ENCODE peak calls at places on chromosomes 1 and 21, in six cellular contexts. A is astrocyte of the cerebellum, N is GM13977, J is Calu3, V is stomach, I is lung. M is an unnamed sample.

GRCh38 chr1:112862753-112863426 is 93.1 kb downstream of the SLC16A1 start:
- DNase-seq in A (no peak), N (no peak), J (no peak), V (no peak), I (no peak), M (no peak)

GRCh38 chr1:28886731-28887417 is 27.5 kb upstream of the EPB41 start:
- DNase-seq in A (no peak), N (peak), J (peak), V (peak), I (peak), M (peak)

GRCh38 chr1:197902454-197903195 is at the start of gene C1orf53:
- DNase-seq in A (peak), N (peak), J (peak), V (peak), I (peak), M (peak)

GRCh38 chr1:27563407-27564263 is 40.3 kb downstream of the AHDC1 start:
- DNase-seq in A (no peak), N (no peak), J (peak), V (peak), I (peak), M (no peak)

GRCh38 chr1:167690053-167690452 is 31.7 kb upstream of the MPZL1 start:
- DNase-seq in A (no peak), N (no peak), J (no peak), V (no peak), I (no peak), M (no peak)

GRCh38 chr21:24418671-24419070 is 1188.6 kb downstream of the MRPL39 start:
- DNase-seq in A (no peak), N (no peak), J (no peak), V (no peak), I (no peak), M (no peak)

GRCh38 chr1:208045410-208046252 is 134.7 kb upstream of the CD34 start:
- DNase-seq in A (no peak), N (no peak), J (peak), V (no peak), I (no peak), M (no peak)

GRCh38 chr21:39666681-39667315 is 54.1 kb downstream of the B3GALT5 start:
- DNase-seq in A (no peak), N (no peak), J (peak), V (no peak), I (no peak), M (peak)

GRCh38 chr1:152946248-152946647 is 758 bp upstream of the SPRR5 start:
- DNase-seq in A (no peak), N (no peak), J (no peak), V (no peak), I (no peak), M (no peak)

GRCh38 chr1:7335224-7335879 is 435.7 kb upstream of the VAMP3 start:
- DNase-seq in A (no peak), N (no peak), J (no peak), V (no peak), I (no peak), M (no peak)

GRCh38 chr1:200415693-200416593 is 6.1 kb upstream of the ZNF281 start:
- DNase-seq in A (peak), N (peak), J (peak), V (peak), I (peak), M (no peak)

GRCh38 chr1:54245501-54245900 is 45.5 kb downstream of the MRPL37 start:
- DNase-seq in A (no peak), N (no peak), J (no peak), V (no peak), I (no peak), M (no peak)

GRCh38 chr1:43980255-43981134 is 1.5 kb downstream of the B4GALT2 start:
- DNase-seq in A (no peak), N (no peak), J (no peak), V (no peak), I (no peak), M (no peak)

GRCh38 chr1:64182207-64182606 is 21.2 kb upstream of the UBE2U start:
- DNase-seq in A (no peak), N (no peak), J (no peak), V (no peak), I (no peak), M (no peak)

GRCh38 chr1:232166942-232167341 is 463.0 kb downstream of the SIPA1L2 start:
- DNase-seq in A (no peak), N (no peak), J (no peak), V (no peak), I (no peak), M (no peak)

GRCh38 chr1:910311-910880 is 13.3 kb upstream of the SAMD11 start:
- DNase-seq in A (no peak), N (no peak), J (no peak), V (peak), I (no peak), M (no peak)

GRCh38 chr1:173208146-173208545 is 1.0 kb upstream of the TNFSF4 start:
- DNase-seq in A (no peak), N (no peak), J (no peak), V (no peak), I (no peak), M (no peak)

GRCh38 chr1:204348722-204349121 is 11.0 kb downstream of the PLEKHA6 start:
- DNase-seq in A (no peak), N (no peak), J (no peak), V (peak), I (peak), M (no peak)

GRCh38 chr1:190578531-190578930 is 100.9 kb upstream of the BRINP3 start:
- DNase-seq in A (no peak), N (no peak), J (no peak), V (no peak), I (no peak), M (no peak)

GRCh38 chr1:243982451-243983018 is 68.5 kb upstream of the ZBTB18 start:
- DNase-seq in A (no peak), N (no peak), J (no peak), V (no peak), I (no peak), M (peak)

GRCh38 chr1:221813887-221814286 is 72.0 kb upstream of the DUSP10 start:
- DNase-seq in A (no peak), N (no peak), J (no peak), V (no peak), I (no peak), M (no peak)

GRCh38 chr21:21436012-21436545 is 437.9 kb downstream of the NCAM2 start:
- DNase-seq in A (no peak), N (no peak), J (no peak), V (no peak), I (no peak), M (no peak)

GRCh38 chr1:172429324-172430127 is 9.0 kb downstream of the C1orf105 start:
- DNase-seq in A (peak), N (peak), J (peak), V (peak), I (no peak), M (no peak)

GRCh38 chr1:154860154-154860870 is 9.8 kb downstream of the KCNN3 start:
- DNase-seq in A (no peak), N (peak), J (no peak), V (no peak), I (no peak), M (no peak)

GRCh38 chr1:70504821-70505193 is 93.7 kb downstream of the CTH start:
- DNase-seq in A (no peak), N (no peak), J (no peak), V (no peak), I (no peak), M (no peak)

GRCh38 chr1:46198026-46198826 is at the start of gene POMGNT1:
- DNase-seq in A (no peak), N (peak), J (peak), V (peak), I (peak), M (peak)

GRCh38 chr1:16921391-16922185 is at the start of gene CROCC:
- DNase-seq in A (no peak), N (peak), J (no peak), V (no peak), I (no peak), M (no peak)

GRCh38 chr1:52551476-52552235 is 1.2 kb downstream of the TUT4 start:
- DNase-seq in A (no peak), N (no peak), J (peak), V (no peak), I (no peak), M (no peak)

GRCh38 chr1:67761054-67761453 is 72.2 kb downstream of the GNG12 start:
- DNase-seq in A (no peak), N (no peak), J (no peak), V (no peak), I (no peak), M (no peak)

GRCh38 chr21:44901391-44902074 is 19.2 kb downstream of the ITGB2 start:
- DNase-seq in A (no peak), N (no peak), J (no peak), V (no peak), I (no peak), M (no peak)

DNA sequence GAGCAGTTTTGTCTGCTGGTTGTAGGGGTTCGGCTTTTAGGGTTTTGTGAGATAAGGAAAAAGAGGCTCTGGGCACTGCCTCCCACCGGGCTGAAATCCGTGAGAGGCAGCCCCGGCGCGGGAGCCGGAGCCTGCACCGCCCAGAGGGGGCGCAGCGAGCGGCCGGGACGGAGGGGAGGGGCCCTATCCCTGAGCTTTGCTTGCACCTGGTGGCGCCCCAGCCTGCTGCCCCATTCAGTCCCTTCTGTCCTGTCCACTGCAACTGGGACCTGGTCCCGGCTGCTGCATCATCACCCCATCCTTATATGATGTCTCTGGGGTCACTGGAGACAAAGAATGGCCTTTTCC is 512 bp upstream of the KCNJ6 start:
- DNase-seq in A (no peak), N (no peak), J (no peak), V (no peak), I (no peak), M (no peak)
- TF ChIP-seq CTCF in A (peak), N (no peak), J (no peak), V (no peak), I (no peak), M (peak)

GRCh38 chr1:156727492-156727891 is 777 bp upstream of the METTL25B start:
- DNase-seq in A (no peak), N (no peak), J (no peak), V (no peak), I (no peak), M (no peak)

GRCh38 chr1:156725683-156726280 is 2.5 kb upstream of the METTL25B start:
- DNase-seq in A (peak), N (peak), J (peak), V (peak), I (peak), M (peak)

GRCh38 chr1:156727914-156728598 is at the start of gene METTL25B:
- DNase-seq in A (peak), N (peak), J (peak), V (peak), I (peak), M (peak)

GRCh38 chr1:156721131-156721924 is 6.9 kb upstream of the METTL25B start:
- DNase-seq in A (no peak), N (no peak), J (no peak), V (no peak), I (no peak), M (no peak)

GRCh38 chr1:156726549-156727226 is 1.6 kb upstream of the METTL25B start:
- DNase-seq in A (peak), N (peak), J (peak), V (peak), I (no peak), M (no peak)
- TF ChIP-seq CTCF in A (peak), N (peak), J (peak), V (no peak), I (peak), M (peak)

DNA sequence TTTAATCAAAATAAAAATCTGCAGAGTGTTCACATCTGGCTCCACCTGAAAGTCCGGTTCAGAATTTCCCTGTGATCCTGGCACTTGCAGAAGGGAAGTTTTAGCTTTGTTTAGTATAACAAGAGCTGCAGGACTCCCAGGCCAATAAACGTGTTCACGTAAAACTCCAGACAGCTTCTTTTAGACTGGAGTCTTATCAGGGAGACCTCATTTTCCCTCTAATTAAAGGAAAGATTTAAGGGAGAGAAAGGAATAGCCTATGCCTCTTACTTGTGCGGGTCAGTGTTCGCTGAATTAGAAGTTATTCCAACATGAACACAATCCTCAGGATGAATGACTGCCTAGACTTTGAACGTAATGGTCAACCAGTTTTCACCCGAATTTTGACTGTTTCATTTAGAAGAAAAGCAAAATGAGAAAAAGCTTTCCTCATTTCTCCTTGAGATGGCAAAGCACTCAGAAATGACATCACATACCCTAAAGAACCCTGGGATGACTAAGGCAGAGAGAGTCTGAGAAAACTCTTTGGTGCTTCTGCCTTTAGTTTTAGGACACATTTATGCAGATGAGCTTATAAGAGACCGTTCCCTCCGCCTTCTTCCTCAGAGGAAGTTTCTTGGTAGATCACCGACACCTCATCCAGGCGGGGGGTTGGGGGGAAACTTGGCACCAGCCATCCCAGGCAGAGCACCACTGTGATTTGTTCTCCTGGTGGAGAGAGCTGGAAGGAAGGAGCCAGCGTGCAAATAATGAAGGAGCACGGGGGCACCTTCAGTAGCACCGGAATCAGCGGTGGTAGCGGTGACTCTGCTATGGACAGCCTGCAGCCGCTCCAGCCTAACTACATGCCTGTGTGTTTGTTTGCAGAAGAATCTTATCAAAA is 202.1 kb upstream of the SGIP1 start:
- DNase-seq in A (peak), N (no peak), J (peak), V (peak), I (peak), M (peak)
- TF ChIP-seq CTCF in A (peak), N (no peak), J (no peak), V (no peak), I (no peak), M (peak)

GRCh38 chr1:15426492-15427279 is 11.6 kb upstream of the CTRC start:
- DNase-seq in A (no peak), N (no peak), J (no peak), V (no peak), I (no peak), M (no peak)
- TF ChIP-seq CTCF in A (no peak), N (no peak), J (no peak), V (no peak), I (no peak), M (no peak)

DNA sequence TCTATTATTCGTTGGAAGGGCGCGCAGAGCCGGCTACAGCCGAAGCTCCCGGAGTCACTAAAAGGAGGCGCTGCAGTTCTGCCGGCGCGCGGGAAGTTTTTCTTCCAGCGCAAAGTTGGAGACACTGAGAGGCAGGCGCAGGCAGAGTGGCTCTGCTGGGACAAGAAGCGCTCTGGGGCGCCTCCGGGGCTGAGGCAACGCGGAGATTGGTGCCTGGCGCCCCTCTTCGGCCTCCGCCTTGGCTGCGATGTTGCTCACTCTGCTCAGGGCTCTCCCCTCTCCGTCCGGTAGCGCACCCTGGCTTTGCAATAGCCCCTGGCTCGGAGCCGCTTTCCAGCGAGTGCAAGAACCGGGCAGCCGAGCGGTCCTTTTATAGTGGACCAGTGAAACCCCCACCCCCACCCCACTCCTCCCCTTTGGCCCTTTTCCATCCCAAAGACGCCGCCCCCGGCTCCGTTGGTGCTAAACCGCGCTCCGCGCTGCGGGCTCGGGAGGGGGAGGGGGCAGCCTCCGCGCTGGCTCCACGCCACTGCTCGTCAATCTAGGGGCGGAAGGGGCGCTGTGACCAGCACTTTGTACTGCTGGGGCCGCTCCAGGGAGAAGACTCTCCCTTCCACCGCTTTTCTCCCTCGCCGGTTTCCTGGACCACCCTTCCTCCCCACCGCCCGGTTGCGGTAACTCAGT is at the start of gene ADAMTS1:
- DNase-seq in A (peak), N (peak), J (peak), V (peak), I (peak), M (peak)
- TF ChIP-seq CTCF in A (peak), N (no peak), J (no peak), V (no peak), I (no peak), M (peak)

DNA sequence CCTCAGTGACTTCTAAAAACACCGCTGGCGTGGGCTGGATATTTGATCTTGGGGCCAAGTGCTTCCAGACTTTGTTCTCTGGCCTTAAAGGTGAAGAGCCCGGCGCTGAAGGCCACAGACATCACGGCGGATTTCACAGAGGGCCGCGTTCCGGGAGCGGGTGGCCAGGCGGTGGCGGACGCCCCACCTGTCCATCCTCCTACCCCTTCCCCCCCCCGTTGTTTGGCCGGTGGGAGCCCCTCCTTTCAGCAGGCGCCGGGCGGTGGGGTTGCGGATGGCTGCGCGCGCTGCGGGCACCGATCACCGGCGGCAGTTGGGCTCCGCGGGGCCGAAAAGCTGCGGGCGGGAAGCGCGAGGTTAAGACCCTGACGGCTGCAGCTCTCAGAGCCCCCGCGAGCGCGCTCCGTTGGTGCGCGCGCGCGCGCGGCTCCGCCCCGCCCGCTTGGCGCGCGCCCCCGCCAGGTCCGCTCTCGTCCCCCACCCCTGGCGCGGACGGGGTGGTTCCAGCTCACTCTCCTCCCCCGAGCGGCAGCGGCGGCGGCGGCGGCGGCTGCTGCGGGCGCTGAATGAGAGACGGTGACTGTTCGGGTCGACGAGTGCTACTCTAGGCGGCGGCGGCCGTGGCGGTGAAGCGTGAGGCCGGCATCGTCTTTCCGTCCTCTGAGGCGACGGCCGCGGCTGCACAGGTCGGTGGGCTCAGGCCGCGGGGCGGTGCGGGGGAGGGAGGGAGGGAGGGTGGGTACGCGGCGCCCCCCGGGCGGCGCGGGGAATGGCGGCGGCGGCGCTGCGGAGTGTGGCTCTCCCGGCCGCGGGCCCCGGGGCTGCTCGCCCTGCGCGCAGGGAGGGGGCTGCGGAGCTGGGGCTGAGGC is at the start of gene RALGPS2:
- DNase-seq in A (no peak), N (peak), J (peak), V (peak), I (peak), M (peak)
- TF ChIP-seq CTCF in A (no peak), N (no peak), J (no peak), V (no peak), I (no peak), M (no peak)

DNA sequence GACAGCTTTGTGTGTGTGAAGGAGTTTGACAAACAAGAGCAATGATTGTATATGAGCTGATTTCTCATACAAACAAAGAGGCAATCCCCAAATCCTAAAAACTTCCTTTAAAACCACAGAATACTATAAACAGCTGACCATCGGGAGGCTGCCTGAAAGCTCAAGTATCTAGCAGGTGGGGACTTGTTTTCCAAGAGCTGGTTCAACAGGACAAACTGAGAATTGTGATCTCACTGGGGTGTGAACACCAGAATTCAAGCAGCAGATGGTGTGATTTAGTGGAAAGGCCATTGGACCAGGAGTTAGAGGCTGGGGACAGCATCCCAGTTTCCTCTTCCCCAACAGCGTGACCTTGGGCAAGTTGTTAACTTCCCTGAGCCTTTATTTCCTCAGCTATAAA is 13.9 kb downstream of the LMX1A start:
- DNase-seq in A (no peak), N (no peak), J (no peak), V (no peak), I (no peak), M (no peak)
- TF ChIP-seq CTCF in A (no peak), N (no peak), J (no peak), V (no peak), I (no peak), M (no peak)

GRCh38 chr1:214448536-214448935 is 102.9 kb downstream of the PTPN14 start:
- DNase-seq in A (no peak), N (no peak), J (no peak), V (no peak), I (no peak), M (no peak)
- TF ChIP-seq CTCF in A (no peak), N (no peak), J (no peak), V (no peak), I (no peak), M (no peak)

DNA sequence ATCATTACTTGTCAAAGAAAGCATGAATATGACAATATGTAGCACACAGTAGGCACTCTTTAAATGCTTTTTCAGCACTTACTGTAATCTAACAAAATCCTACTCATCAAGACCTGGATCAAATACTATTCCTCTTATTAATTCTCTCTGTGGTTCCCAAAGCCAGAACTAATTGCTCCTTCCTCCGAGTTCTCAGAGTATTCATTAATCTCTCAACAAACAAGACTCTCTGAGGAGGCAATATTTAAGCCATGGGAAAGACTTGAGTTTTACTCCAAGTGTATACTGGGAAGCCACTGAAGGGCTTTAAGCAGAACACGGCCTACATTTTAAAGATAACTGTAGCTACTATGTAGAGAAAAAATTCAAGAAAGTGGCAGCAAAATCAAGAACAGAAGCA is 79.7 kb downstream of the ENAH start:
- DNase-seq in A (peak), N (no peak), J (no peak), V (no peak), I (no peak), M (no peak)
- TF ChIP-seq CTCF in A (no peak), N (no peak), J (no peak), V (no peak), I (no peak), M (no peak)

M was measured in osteocyte.